ENCODE peak calls at places on chromosomes 5 and 9, in six cellular contexts. W is A549; T is endothelial cell of umbilical vein; M is AG04450; D is effector memory CD4-positive, alpha-beta T cell; H is substantia nigra. V is an unnamed sample.

GRCh38 chr9:132728071-132728470 is 57.8 kb downstream of the GTF3C4 start:
- DNase-seq in T (no peak), M (no peak), D (no peak), W (no peak), H (no peak), V (no peak)

GRCh38 chr5:131396015-131396414 is 132.2 kb downstream of the CDC42SE2 start:
- DNase-seq in W (no peak), M (no peak), H (no peak), D (no peak), T (no peak), V (no peak)

GRCh38 chr9:126347911-126348760 is 21.5 kb downstream of the MVB12B start:
- DNase-seq in H (no peak), M (no peak), D (no peak), T (no peak), W (no peak), V (peak)

GRCh38 chr9:72140582-72140981 is 8.7 kb upstream of the GDA start:
- DNase-seq in H (no peak), M (no peak), W (no peak), T (no peak), D (no peak), V (no peak)

GRCh38 chr5:179801304-179802206 is 5.1 kb downstream of the MGAT4B start:
- DNase-seq in H (peak), D (peak), M (no peak), T (peak), W (peak), V (peak)

GRCh38 chr9:20980713-20981481 is 50.5 kb downstream of the HACD4 start:
- DNase-seq in W (no peak), H (no peak), D (no peak), T (peak), M (peak), V (no peak)

GRCh38 chr5:157740211-157740610 is 3.3 kb upstream of the LSM11 start:
- DNase-seq in M (no peak), W (peak), D (no peak), H (no peak), T (no peak), V (no peak)

GRCh38 chr9:35696520-35697215 is 6.9 kb upstream of the TPM2 start:
- DNase-seq in M (no peak), H (peak), W (peak), T (peak), D (peak), V (peak)

GRCh38 chr9:121860744-121861143 is 209.3 kb downstream of the DAB2IP start:
- DNase-seq in M (peak), W (no peak), D (no peak), H (no peak), T (peak), V (no peak)

DNA sequence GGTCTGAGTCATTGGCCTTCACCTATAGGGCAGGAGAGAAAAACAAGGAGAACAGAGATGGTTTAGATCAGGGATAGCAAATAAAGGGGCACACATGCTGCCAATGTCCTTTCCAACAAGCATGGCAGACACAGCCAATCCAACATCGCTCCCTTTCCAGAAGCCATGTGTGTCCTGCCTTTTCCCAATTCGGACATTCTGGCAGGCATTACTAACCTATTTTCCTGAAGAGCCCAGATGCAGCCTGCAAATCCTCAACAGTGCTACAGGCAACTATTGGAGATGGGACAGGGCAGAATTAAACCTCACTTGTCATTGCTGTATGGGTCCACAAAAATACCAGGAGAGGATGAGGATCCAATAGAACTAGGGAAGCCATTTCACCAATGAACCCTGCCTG is 12.8 kb downstream of the PCDH1 start:
- DNase-seq in W (no peak), H (no peak), T (no peak), M (no peak), D (no peak), V (no peak)
- H3K27ac ChIP-seq in W (no peak), H (peak), T (no peak), M (no peak), D (no peak), V (peak)

GRCh38 chr5:177372910-177373309 is 11.3 kb upstream of the SLC34A1 start:
- DNase-seq in D (peak), T (no peak), W (no peak), H (no peak), M (no peak), V (no peak)

GRCh38 chr5:177373806-177374205 is 10.4 kb upstream of the SLC34A1 start:
- DNase-seq in T (no peak), M (no peak), D (no peak), W (no peak), H (no peak), V (no peak)

GRCh38 chr5:177371705-177372533 is 12.3 kb upstream of the SLC34A1 start:
- DNase-seq in D (peak), T (no peak), M (no peak), H (no peak), W (no peak), V (no peak)

GRCh38 chr5:177371120-177371537 is 13.1 kb upstream of the SLC34A1 start:
- DNase-seq in H (no peak), M (no peak), W (no peak), D (no peak), T (no peak), V (no peak)

GRCh38 chr5:177372534-177372896 is 11.7 kb upstream of the SLC34A1 start:
- DNase-seq in H (no peak), T (no peak), W (no peak), D (no peak), M (no peak), V (no peak)
- H3K27ac ChIP-seq in H (no peak), T (no peak), W (no peak), D (peak), M (no peak), V (peak)

DNA sequence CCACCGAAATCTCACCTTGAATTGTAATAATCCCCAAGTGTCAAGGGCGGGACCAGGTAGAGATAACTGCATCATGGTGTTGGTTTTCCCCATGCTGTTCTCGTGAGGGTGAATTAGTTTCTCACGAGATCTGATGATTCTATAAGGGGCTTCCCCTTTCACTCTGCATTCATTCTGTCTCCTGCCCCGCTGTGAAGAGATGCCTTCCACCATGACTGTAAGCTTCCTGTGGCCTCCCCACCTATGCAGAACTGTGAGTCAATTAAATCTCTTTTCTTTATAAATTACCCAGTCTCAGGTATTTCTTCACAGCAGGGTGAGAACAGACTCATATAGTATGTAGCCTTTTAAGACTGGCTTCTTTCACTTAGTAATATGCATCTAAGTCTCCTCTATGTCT is 128.1 kb upstream of the NR5A1 start:
- DNase-seq in H (no peak), W (no peak), T (no peak), D (no peak), M (no peak), V (no peak)
- H3K27ac ChIP-seq in H (no peak), W (no peak), T (no peak), D (no peak), M (no peak), V (no peak)

DNA sequence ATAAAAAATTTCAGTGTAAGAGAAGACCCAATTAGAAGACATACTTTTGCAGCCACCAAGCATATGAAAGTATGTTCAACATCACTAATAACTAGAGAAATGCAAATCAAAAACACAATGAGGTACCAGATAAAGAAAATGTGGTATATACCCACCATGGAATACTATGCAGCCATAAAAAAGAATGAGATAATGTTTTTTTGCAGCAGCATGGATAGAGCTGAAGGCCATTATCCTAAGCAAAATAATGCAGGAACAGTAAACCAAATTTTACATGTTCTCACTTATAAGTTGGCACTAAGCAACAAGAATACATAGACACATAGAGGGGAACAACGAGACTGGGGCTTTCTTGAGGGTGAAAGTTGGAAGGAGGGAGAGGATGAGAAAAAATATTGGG is 6.9 kb upstream of the SPATA9 start:
- DNase-seq in D (no peak), M (no peak), T (no peak), W (no peak), H (no peak), V (no peak)
- H3K27ac ChIP-seq in D (no peak), M (no peak), T (no peak), W (no peak), H (no peak), V (no peak)

GRCh38 chr9:131258698-131259431 is 17.4 kb downstream of the FAM78A start:
- DNase-seq in D (no peak), T (no peak), M (no peak), H (no peak), W (no peak), V (no peak)

GRCh38 chr9:131258186-131258585 is 18.1 kb downstream of the FAM78A start:
- DNase-seq in W (no peak), D (no peak), T (no peak), H (no peak), M (no peak), V (no peak)

GRCh38 chr9:131259916-131260597 is 16.3 kb downstream of the FAM78A start:
- DNase-seq in T (no peak), M (no peak), H (no peak), D (no peak), W (no peak), V (no peak)

GRCh38 chr9:131260751-131261452 is 15.4 kb downstream of the FAM78A start:
- DNase-seq in D (no peak), M (no peak), T (no peak), W (no peak), H (no peak), V (no peak)

DNA sequence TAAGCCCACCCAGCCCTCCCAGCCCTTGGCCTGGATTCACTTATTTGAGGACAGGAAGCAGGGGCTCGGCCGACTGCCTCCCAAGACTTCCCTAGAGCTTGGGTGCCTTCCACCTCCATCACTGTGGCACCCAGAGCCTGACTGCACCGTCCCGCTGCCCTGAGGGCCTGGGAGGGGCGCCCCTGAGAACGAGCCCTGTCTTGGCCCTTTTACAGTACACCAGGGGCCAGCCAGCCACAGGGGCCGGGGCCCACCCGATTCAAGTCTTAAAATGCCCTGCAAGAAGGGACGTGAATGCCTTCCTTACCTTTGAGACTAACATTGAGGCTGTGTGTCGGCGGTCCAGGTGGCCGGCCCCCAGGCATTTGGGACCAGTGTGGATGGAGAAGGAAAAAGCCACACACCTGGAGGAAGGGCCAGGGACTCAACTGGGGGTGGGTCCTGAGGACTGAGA is 16.9 kb downstream of the FAM78A start:
- DNase-seq in H (no peak), T (no peak), D (no peak), M (no peak), W (no peak), V (no peak)
- H3K27ac ChIP-seq in H (no peak), T (no peak), D (peak), M (no peak), W (no peak), V (no peak)

GRCh38 chr9:106619211-106619610 is 243.8 kb upstream of the ZNF462 start:
- DNase-seq in W (no peak), H (no peak), M (no peak), D (no peak), T (no peak), V (no peak)

GRCh38 chr9:106616946-106617345 is 246.0 kb upstream of the ZNF462 start:
- DNase-seq in W (no peak), M (no peak), T (no peak), H (no peak), D (no peak), V (no peak)

GRCh38 chr9:106616026-106616425 is 246.9 kb upstream of the ZNF462 start:
- DNase-seq in D (no peak), T (no peak), W (no peak), H (no peak), M (no peak), V (no peak)

GRCh38 chr9:106613250-106613737 is 249.7 kb upstream of the ZNF462 start:
- DNase-seq in T (no peak), W (no peak), H (peak), D (no peak), M (no peak), V (peak)
- H3K27ac ChIP-seq in T (no peak), W (no peak), H (no peak), D (no peak), M (no peak), V (no peak)

DNA sequence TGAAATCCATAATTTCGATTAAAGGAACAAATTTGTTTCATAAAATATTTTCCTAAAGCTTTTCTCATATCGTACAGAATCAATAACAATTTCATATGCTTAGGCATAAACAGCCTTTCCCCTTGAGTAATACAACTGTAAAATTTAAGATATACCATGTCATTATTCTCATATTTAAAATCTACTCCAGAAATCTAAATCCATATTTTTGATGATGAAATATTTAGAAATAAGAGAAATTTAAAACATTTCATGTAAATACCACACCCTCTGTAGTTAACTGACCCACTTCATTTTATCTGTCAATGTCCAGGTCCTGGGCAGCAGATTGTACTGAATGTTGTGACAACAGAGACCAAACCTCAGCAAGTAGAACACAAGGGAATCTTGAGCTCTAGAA is 5.1 kb downstream of the POC5 start:
- DNase-seq in W (no peak), M (no peak), H (no peak), D (no peak), T (no peak), V (no peak)
- H3K27ac ChIP-seq in W (no peak), M (no peak), H (no peak), D (no peak), T (no peak), V (no peak)

GRCh38 chr9:99326917-99327189 is 104.8 kb downstream of the SEC61B start:
- DNase-seq in W (no peak), M (no peak), T (no peak), H (no peak), D (no peak), V (no peak)
- H3K27ac ChIP-seq in W (no peak), M (no peak), T (no peak), H (no peak), D (no peak), V (no peak)

GRCh38 chr5:88884435-88884877 is 1.5 kb upstream of the MEF2C start:
- DNase-seq in D (no peak), M (no peak), H (no peak), T (peak), W (no peak), V (no peak)

GRCh38 chr5:88881566-88881965 is 1.4 kb downstream of the MEF2C start:
- DNase-seq in T (peak), H (no peak), M (no peak), D (no peak), W (no peak), V (no peak)

GRCh38 chr5:88883566-88884434 is 816 bp upstream of the MEF2C start:
- DNase-seq in T (peak), D (no peak), M (peak), W (no peak), H (peak), V (peak)

GRCh38 chr5:88883059-88883565 is at the start of gene MEF2C:
- DNase-seq in M (peak), T (peak), W (no peak), D (no peak), H (peak), V (peak)

GRCh38 chr5:88882321-88883038 is 504 bp downstream of the MEF2C start:
- DNase-seq in D (no peak), H (no peak), T (peak), W (no peak), M (no peak), V (peak)
- H3K27ac ChIP-seq in D (no peak), H (peak), T (peak), W (no peak), M (no peak), V (peak)

GRCh38 chr5:52853573-52854163 is 66.0 kb downstream of the ITGA1 start:
- DNase-seq in T (no peak), D (no peak), W (no peak), H (no peak), M (no peak), V (no peak)
- H3K27ac ChIP-seq in T (no peak), D (no peak), W (no peak), H (no peak), M (peak), V (no peak)

V was measured in colonic mucosa.